ENCODE peak calls at places on chromosomes 6 and 20, in seven cellular contexts. E is ovary, L is aorta, F is colonic mucosa, C is HCT116, K is H7, A is cardiac muscle cell. D is an unnamed sample.
A peak's percentile ranks its signal among the peaks of the same experiment; 100 is the strongest.

GRCh38 chr6:24323632-24324337 is 34.1 kb downstream of the DCDC2 start:
- DNase-seq in E (no peak), L (no peak), C (no peak), F (no peak), A (peak; percentile 37), K (no peak), D (no peak)

GRCh38 chr20:4076033-4076432 is 60.7 kb upstream of the RNF24 start:
- DNase-seq in E (no peak), F (no peak), L (no peak), A (no peak), C (no peak), K (no peak), D (no peak)

GRCh38 chr6:161125591-161125990 is 134.0 kb downstream of the MAP3K4 start:
- DNase-seq in L (no peak), E (no peak), A (no peak), C (no peak), F (no peak), K (no peak), D (no peak)

GRCh38 chr6:35955970-35956369 is 35.1 kb upstream of the SRPK1 start:
- DNase-seq in E (no peak), A (no peak), F (no peak), K (no peak), L (no peak), C (no peak), D (no peak)

GRCh38 chr6:147561742-147562141 is 53.3 kb downstream of the SAMD5 start:
- DNase-seq in K (no peak), E (no peak), F (no peak), L (no peak), C (no peak), A (no peak), D (no peak)

GRCh38 chr6:168713839-168714238 is 272.9 kb downstream of the SMOC2 start:
- DNase-seq in L (no peak), K (no peak), A (peak; percentile 22), C (peak; percentile 49), F (peak; percentile 71), E (no peak), D (no peak)

GRCh38 chr6:153038378-153038777 is 35.9 kb upstream of the MTRF1L start:
- DNase-seq in E (no peak), C (no peak), F (no peak), K (no peak), A (no peak), L (no peak), D (no peak)

GRCh38 chr20:1734269-1734858 is 76.8 kb upstream of the SIRPG start:
- DNase-seq in K (no peak), C (no peak), A (no peak), E (no peak), L (no peak), F (no peak), D (no peak)

GRCh38 chr6:149864578-149865535 is 698 bp upstream of the LRP11 start:
- DNase-seq in L (no peak), A (peak; percentile 76), K (peak; percentile 53), E (no peak), C (no peak), F (peak; percentile 53), D (peak; percentile 68)

GRCh38 chr20:38293490-38294333 is 10.2 kb upstream of the BPI start:
- DNase-seq in E (no peak), K (peak; percentile 76), A (peak; percentile 16), L (no peak), C (no peak), F (no peak), D (no peak)

GRCh38 chr20:49593441-49594142 is 25.7 kb upstream of the PTGIS start:
- DNase-seq in E (no peak), K (no peak), F (no peak), L (no peak), C (no peak), A (no peak), D (no peak)

GRCh38 chr6:161233986-161234620 is 39.8 kb downstream of the AGPAT4 start:
- DNase-seq in E (peak; percentile 89), A (peak; percentile 94), C (peak; percentile 13), F (peak; percentile 56), L (peak; percentile 83), K (no peak), D (peak; percentile 83)

GRCh38 chr20:59561228-59561605 is 43.1 kb upstream of the PHACTR3 start:
- DNase-seq in A (no peak), K (peak; percentile 32), E (no peak), F (no peak), L (no peak), C (no peak), D (no peak)

GRCh38 chr6:98579941-98580340 is 254.4 kb upstream of the POU3F2 start:
- DNase-seq in C (no peak), K (no peak), F (no peak), A (no peak), L (no peak), E (no peak), D (no peak)

GRCh38 chr6:16764188-16764950 is 3.1 kb upstream of the ATXN1 start:
- DNase-seq in C (no peak), A (peak; percentile 76), K (no peak), E (no peak), L (no peak), F (no peak), D (no peak)
- H3K4me3 ChIP-seq in C (no peak overlapping the region), A (no peak overlapping the region), K (no peak overlapping the region), E (no peak overlapping the region), L (no peak overlapping the region), F (no peak overlapping the region), D (no peak overlapping the region)

DNA sequence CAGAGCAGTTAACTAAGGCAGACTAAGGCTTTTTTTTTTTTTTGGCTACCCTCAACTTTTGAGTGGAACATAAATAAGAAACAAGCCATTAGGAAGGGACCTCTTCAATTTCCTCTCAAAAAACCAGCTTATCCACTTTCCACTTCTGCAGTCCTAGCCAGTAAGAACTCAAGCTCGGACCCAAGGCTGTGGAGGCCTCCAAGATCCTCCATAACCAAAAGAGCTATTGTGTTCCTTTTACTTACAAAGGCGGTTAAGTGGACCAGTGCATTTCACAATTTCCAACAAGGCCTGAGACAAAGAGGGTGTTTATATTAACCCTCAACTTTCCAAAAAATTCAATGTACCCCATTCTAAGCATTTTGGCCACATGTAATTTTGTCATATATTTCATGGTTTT is 5.2 kb downstream of the KCNK5 start:
- DNase-seq in K (no peak), F (no peak), E (no peak), C (no peak), A (no peak), L (no peak), D (no peak)
- H3K4me3 ChIP-seq in K (no peak overlapping the region), F (no peak overlapping the region), E (no peak overlapping the region), C (no peak overlapping the region), A (no peak overlapping the region), L (no peak overlapping the region), D (no peak overlapping the region)

GRCh38 chr6:1423578-1423977 is 34.2 kb downstream of the FOXF2 start:
- DNase-seq in L (no peak), F (no peak), A (no peak), C (no peak), K (no peak), E (no peak), D (no peak)

GRCh38 chr6:1422290-1422689 is 32.9 kb downstream of the FOXF2 start:
- DNase-seq in K (no peak), A (no peak), L (no peak), E (no peak), F (no peak), C (no peak), D (no peak)

GRCh38 chr6:1424306-1424927 is 35.0 kb downstream of the FOXF2 start:
- DNase-seq in A (peak; percentile 71), F (peak; percentile 59), L (no peak), C (peak; percentile 60), K (peak; percentile 80), E (no peak), D (no peak)

DNA sequence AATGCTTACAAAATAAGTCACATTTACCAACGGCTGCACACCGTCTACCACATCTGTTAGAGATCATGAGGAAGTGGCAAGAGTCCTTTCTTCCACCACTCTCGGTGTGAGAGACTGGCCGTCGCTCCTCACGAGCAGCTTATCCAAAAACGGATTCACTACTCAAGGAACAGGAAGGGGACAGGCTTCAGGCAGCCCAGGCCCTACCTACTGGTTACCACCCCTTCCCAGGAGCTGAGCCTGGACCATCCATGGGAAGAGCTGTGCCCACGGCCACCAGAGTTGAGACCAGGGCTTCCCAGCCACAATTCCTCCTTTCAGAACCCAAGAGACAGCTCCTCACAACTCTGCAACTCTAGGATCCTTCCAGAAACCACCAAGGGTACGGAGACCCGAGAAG is 37.0 kb downstream of the FOXF2 start:
- DNase-seq in F (no peak), E (no peak), K (no peak), C (no peak), L (no peak), A (no peak), D (no peak)
- H3K4me3 ChIP-seq in F (no peak overlapping the region), E (no peak overlapping the region), K (no peak overlapping the region), C (no peak overlapping the region), L (no peak overlapping the region), A (no peak overlapping the region), D (no peak overlapping the region)

GRCh38 chr20:57707849-57708693 is 1.7 kb downstream of the PMEPA1 start:
- DNase-seq in A (no peak), K (peak; percentile 55), F (no peak), C (no peak), E (no peak), L (no peak), D (no peak)
- H3K4me3 ChIP-seq in A (peak overlapping the region; percentile 36), K (peak overlapping the region; percentile 91), F (peak overlapping the region; percentile 45), C (no peak overlapping the region), E (peak overlapping the region; percentile 88), L (peak overlapping the region; percentile 91), D (peak overlapping the region; percentile 73)

DNA sequence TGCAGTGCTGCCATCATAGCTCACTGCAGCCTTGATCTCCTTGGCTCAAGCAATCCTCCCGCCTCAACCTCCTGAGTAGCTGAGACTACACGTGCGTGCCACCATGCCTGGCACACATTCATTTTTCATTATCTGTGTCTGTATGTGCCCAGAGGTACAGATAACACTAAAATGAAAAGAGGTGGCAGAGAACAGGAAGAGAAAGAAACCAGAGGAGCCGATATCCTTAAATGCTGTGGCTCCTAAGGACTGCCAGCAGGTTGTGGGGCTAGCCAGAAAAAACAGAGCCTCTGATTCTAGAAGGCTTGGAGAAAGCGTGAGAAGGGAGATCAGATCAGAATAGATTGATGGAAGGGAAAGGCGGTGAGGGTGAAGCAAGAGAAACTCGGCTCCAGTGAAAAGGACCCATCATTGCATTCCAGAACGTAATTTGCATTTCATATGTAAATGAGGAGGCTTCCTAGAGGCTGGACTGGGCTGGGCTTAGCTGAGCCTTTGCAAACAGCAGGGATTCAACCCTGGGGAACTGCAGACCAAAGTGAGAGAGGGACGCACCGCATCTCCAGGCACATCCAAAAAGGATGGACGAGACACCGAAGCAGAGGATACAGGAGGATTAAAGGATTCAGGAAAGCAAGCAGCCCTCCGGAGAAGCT is 64.2 kb downstream of the GCNT2 start:
- DNase-seq in L (no peak), A (no peak), F (no peak), E (no peak), K (peak; percentile 30), C (no peak), D (no peak)
- H3K4me3 ChIP-seq in L (no peak overlapping the region), A (peak overlapping the region; percentile 43), F (no peak overlapping the region), E (no peak overlapping the region), K (peak overlapping the region; percentile 32), C (no peak overlapping the region), D (peak overlapping the region; percentile 19)